ENCODE peak calls at places on chromosomes 11 and 22, in eight cellular contexts. L is left ventricle myocardium inferior, H is psoas muscle, V is SK-N-SH, F is uterus, X is OCI-LY7, B is D721Med, N is AG09319. P is an unnamed sample.

GRCh38 chr22:35064664-35065063 is 1.3 kb upstream of the ISX start:
- DNase-seq in F (no peak), H (no peak), V (no peak), B (no peak), N (no peak), L (no peak), X (no peak), P (no peak)

GRCh38 chr11:111730871-111731591 is 35.2 kb downstream of the PPP2R1B start:
- DNase-seq in H (peak), N (no peak), B (no peak), X (no peak), V (peak), F (no peak), L (peak), P (no peak)

GRCh38 chr11:115226556-115226955 is 277.7 kb downstream of the CADM1 start:
- DNase-seq in L (no peak), V (no peak), B (no peak), H (no peak), F (no peak), X (no peak), N (no peak), P (no peak)

GRCh38 chr22:23888615-23889401 is 5.4 kb upstream of the MIF start:
- DNase-seq in F (no peak), H (no peak), X (no peak), L (no peak), N (no peak), B (no peak), V (peak), P (no peak)

GRCh38 chr11:110134120-110134519 is 40.9 kb downstream of the ZC3H12C start:
- DNase-seq in N (no peak), X (no peak), L (no peak), F (no peak), B (no peak), H (no peak), V (no peak), P (no peak)

GRCh38 chr22:36465232-36466021 is 16.0 kb downstream of the TXN2 start:
- DNase-seq in N (no peak), F (peak), B (no peak), H (peak), L (peak), X (no peak), V (no peak), P (no peak)

GRCh38 chr11:6995703-6996102 is 24.4 kb downstream of the ZNF214 start:
- DNase-seq in B (no peak), L (no peak), N (no peak), F (no peak), H (no peak), V (no peak), X (no peak), P (no peak)

GRCh38 chr11:117410861-117411725 is 83.4 kb downstream of the CEP164 start:
- DNase-seq in L (no peak), B (no peak), N (no peak), X (no peak), H (no peak), V (peak), F (no peak), P (no peak)

GRCh38 chr11:128632151-128632791 is 44.9 kb upstream of the ETS1 start:
- DNase-seq in H (no peak), X (peak), L (no peak), F (peak), V (peak), B (no peak), N (no peak), P (no peak)

GRCh38 chr22:38831166-38831945 is 12.5 kb downstream of the NPTXR start:
- DNase-seq in H (peak), N (no peak), L (no peak), B (no peak), F (no peak), X (no peak), V (no peak), P (no peak)

GRCh38 chr22:44031111-44031963 is 7.2 kb downstream of the PARVB start:
- DNase-seq in N (no peak), F (no peak), B (no peak), H (peak), V (no peak), X (no peak), L (no peak), P (no peak)

GRCh38 chr22:45318168-45318557 is 8.4 kb downstream of the FAM118A start:
- DNase-seq in N (peak), V (peak), F (peak), B (no peak), H (peak), L (peak), X (peak), P (peak)

GRCh38 chr11:44811841-44812448 is 85.2 kb downstream of the TSPAN18 start:
- DNase-seq in L (no peak), N (no peak), F (no peak), X (no peak), B (no peak), H (no peak), V (no peak), P (no peak)

GRCh38 chr11:123086315-123086714 is 24.4 kb upstream of the HSPA8 start:
- DNase-seq in V (no peak), X (no peak), N (no peak), F (no peak), H (no peak), B (no peak), L (no peak), P (no peak)

GRCh38 chr11:2588809-2589537 is 110.8 kb downstream of the KCNQ1OT1 start:
- DNase-seq in F (no peak), V (peak), L (peak), X (no peak), H (peak), B (no peak), N (no peak), P (no peak)

DNA sequence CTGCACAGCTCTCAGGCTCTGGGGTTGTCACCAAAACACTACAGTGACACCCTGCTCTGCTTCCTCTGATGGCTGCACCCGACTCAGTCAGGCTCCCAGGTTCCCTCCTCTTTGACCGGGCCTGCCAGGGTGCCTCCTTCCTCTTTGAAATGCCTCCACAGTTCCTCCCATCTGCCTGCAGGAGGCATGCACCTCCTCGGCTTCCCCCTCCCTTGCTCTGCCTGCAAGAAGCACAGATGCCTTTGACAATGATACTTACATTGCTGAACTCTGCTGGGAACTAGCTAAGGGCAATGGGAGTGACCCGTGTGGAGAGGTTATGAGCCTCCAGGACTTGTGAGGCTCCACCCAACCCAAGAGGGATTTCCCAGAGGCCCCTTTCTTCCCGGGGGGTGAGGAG is 674.1 kb downstream of the OPCML start:
- DNase-seq in F (no peak), N (no peak), X (no peak), B (no peak), H (no peak), V (no peak), L (no peak), P (no peak)
- TF ChIP-seq CTCF in F (no peak), N (no peak), X (no peak), B (peak), H (no peak), V (no peak), L (no peak), P (no peak)

GRCh38 chr22:30702856-30703255 is 8.2 kb downstream of the OSBP2 start:
- DNase-seq in V (no peak), F (no peak), H (no peak), N (no peak), B (no peak), L (no peak), X (no peak), P (no peak)
- TF ChIP-seq CTCF in V (no peak), F (no peak), H (no peak), N (no peak), B (no peak), L (no peak), X (no peak), P (no peak)

GRCh38 chr11:17275376-17276235 is 933 bp upstream of the NUCB2 start:
- DNase-seq in X (peak), H (no peak), V (no peak), N (no peak), F (no peak), B (no peak), L (no peak), P (no peak)

GRCh38 chr11:17277024-17277584 is 565 bp downstream of the NUCB2 start:
- DNase-seq in X (peak), N (no peak), H (no peak), L (no peak), F (no peak), B (no peak), V (no peak), P (no peak)

GRCh38 chr11:17276236-17277023 is at the start of gene NUCB2:
- DNase-seq in F (peak), N (peak), X (peak), B (peak), L (peak), H (peak), V (peak), P (peak)

GRCh38 chr11:17273668-17274321 is 2.7 kb upstream of the NUCB2 start:
- DNase-seq in B (no peak), N (no peak), V (no peak), L (no peak), F (no peak), X (peak), H (no peak), P (no peak)

DNA sequence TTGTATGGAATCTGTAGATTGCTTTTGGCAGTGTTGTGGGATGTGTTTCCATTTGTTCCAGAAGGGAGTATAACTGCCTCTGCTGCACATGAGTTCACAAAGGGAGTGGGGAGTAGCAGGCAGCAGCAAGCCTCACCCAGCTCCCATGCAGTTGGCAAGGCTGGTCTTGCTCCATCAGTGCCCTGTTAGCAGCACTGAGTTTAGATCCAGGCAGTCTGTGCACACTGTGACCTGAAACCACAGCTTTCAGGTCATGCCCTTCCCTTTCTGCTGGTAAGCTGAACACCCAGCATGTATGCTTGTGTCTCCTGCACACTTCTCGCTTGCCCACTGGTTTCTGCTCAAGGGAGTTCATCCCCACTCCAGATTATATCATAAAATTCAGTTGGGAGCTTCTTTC is 3.7 kb upstream of the NUCB2 start:
- DNase-seq in V (no peak), H (no peak), X (no peak), B (no peak), L (no peak), N (no peak), F (no peak), P (no peak)
- TF ChIP-seq CTCF in V (no peak), H (no peak), X (no peak), B (no peak), L (no peak), N (no peak), F (no peak), P (no peak)

GRCh38 chr22:30178180-30179126 is 68.1 kb downstream of the LIF start:
- DNase-seq in V (no peak), F (no peak), L (no peak), H (no peak), X (no peak), B (no peak), N (no peak), P (no peak)
- TF ChIP-seq CTCF in V (peak), F (no peak), L (no peak), H (no peak), X (no peak), B (no peak), N (no peak), P (no peak)

DNA sequence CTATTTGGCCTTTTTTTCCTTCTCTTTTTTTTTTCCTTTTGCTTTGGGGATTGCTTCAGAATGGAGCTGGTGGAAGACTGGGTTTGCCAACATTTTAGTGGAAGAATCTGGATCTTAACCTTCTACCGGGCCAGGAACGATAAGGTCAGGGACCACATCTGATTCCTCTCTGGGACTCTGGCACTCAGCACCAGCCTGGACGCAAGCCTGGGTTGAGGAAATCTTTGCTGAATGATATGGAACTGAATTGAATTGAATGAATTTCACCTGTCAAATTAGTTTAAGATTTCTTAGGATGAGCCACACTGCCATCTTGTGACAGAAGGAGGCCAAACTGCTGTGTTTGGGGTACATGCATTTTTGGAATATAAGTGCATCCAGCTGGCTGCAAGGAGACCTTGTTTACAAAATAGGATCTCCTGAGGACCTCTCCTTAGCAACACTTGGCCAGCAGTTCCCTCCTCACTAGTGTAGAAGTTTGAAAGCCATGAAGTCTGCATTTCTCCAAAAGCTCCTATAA is 30.4 kb downstream of the TPBGL start:
- DNase-seq in F (no peak), V (no peak), L (peak), N (no peak), X (peak), B (no peak), H (peak), P (no peak)
- TF ChIP-seq CTCF in F (no peak), V (peak), L (peak), N (peak), X (peak), B (peak), H (no peak), P (no peak)

P was measured in omental fat pad.